ENCODE peak calls at places on chromosomes 3 and 15, in ten cellular contexts. N is H54, P is HepG2, O is thyroid gland, L is tibial nerve, U is IMR-90, B is spleen, I is ovary, H is esophagus squamous epithelium, D is lower leg skin. J is an unnamed sample.
A peak's percentile ranks its signal among the peaks of the same experiment; 100 is the strongest.

GRCh38 chr15:28923726-28924280 is 38.0 kb downstream of the APBA2 start:
- DNase-seq in O (no peak), H (no peak), P (no peak), L (no peak), N (no peak), U (no peak), D (no peak), B (peak; percentile 61), I (no peak), J (no peak)

GRCh38 chr3:58049143-58049785 is 41.0 kb downstream of the FLNB start:
- DNase-seq in N (peak; percentile 55), U (peak; percentile 90), P (peak; percentile 98), L (no peak), H (no peak), O (peak; percentile 87), B (no peak), I (peak; percentile 65), D (peak; percentile 89), J (peak; percentile 84)

GRCh38 chr3:164235239-164235728 is 843.0 kb downstream of the SI start:
- DNase-seq in P (no peak), B (no peak), U (no peak), L (no peak), I (no peak), H (no peak), O (no peak), N (no peak), D (no peak), J (no peak)

GRCh38 chr15:61503383-61503969 is 274.4 kb upstream of the RORA start:
- DNase-seq in P (no peak), L (no peak), B (no peak), N (no peak), I (no peak), H (no peak), O (no peak), D (no peak), U (no peak), J (no peak)

GRCh38 chr15:92166029-92166428 is 227.7 kb upstream of the ST8SIA2 start:
- DNase-seq in U (no peak), I (no peak), O (no peak), H (no peak), D (no peak), N (no peak), P (no peak), B (no peak), L (no peak), J (no peak)

GRCh38 chr3:136343446-136343845 is 93.3 kb downstream of the PCCB start:
- DNase-seq in P (no peak), D (no peak), O (no peak), U (no peak), B (no peak), I (no peak), H (no peak), N (no peak), L (no peak), J (no peak)

GRCh38 chr3:130463221-130463620 is 53.8 kb upstream of the COL6A6 start:
- DNase-seq in P (no peak), N (no peak), H (no peak), U (no peak), I (no peak), L (no peak), D (no peak), O (no peak), B (no peak), J (no peak)

GRCh38 chr3:126267169-126267975 is 87.0 kb upstream of the ALDH1L1 start:
- DNase-seq in B (no peak), O (peak; percentile 84), U (peak; percentile 91), N (peak; percentile 83), L (peak; percentile 75), P (peak; percentile 88), D (peak; percentile 93), I (peak; percentile 77), H (no peak), J (peak; percentile 74)

GRCh38 chr3:106473576-106474506 is 605.0 kb upstream of the CBLB start:
- DNase-seq in I (no peak), L (no peak), O (no peak), D (no peak), U (no peak), H (no peak), P (no peak), B (no peak), N (no peak), J (no peak)

GRCh38 chr3:185820973-185821758 is 3.7 kb downstream of the IGF2BP2 start:
- DNase-seq in N (peak; percentile 61), I (no peak), L (no peak), B (no peak), H (no peak), O (no peak), D (no peak), P (peak; percentile 53), U (peak; percentile 95), J (no peak)

GRCh38 chr15:100880139-100880896 is 687 bp downstream of the ALDH1A3 start:
- DNase-seq in N (no peak), L (no peak), O (no peak), B (no peak), D (no peak), U (no peak), P (no peak), I (no peak), H (no peak), J (no peak)

GRCh38 chr15:100879046-100879445 is 585 bp upstream of the ALDH1A3 start:
- DNase-seq in P (no peak), D (no peak), H (no peak), O (no peak), N (no peak), L (no peak), I (no peak), B (no peak), U (no peak), J (no peak)

GRCh38 chr15:100880897-100881242 is 1.2 kb downstream of the ALDH1A3 start:
- DNase-seq in N (no peak), I (no peak), L (no peak), O (no peak), H (no peak), D (no peak), P (no peak), U (no peak), B (no peak), J (no peak)

GRCh38 chr15:100878601-100879000 is 1.0 kb upstream of the ALDH1A3 start:
- DNase-seq in B (no peak), N (no peak), L (no peak), U (no peak), D (no peak), H (no peak), P (no peak), I (no peak), O (no peak), J (no peak)

DNA sequence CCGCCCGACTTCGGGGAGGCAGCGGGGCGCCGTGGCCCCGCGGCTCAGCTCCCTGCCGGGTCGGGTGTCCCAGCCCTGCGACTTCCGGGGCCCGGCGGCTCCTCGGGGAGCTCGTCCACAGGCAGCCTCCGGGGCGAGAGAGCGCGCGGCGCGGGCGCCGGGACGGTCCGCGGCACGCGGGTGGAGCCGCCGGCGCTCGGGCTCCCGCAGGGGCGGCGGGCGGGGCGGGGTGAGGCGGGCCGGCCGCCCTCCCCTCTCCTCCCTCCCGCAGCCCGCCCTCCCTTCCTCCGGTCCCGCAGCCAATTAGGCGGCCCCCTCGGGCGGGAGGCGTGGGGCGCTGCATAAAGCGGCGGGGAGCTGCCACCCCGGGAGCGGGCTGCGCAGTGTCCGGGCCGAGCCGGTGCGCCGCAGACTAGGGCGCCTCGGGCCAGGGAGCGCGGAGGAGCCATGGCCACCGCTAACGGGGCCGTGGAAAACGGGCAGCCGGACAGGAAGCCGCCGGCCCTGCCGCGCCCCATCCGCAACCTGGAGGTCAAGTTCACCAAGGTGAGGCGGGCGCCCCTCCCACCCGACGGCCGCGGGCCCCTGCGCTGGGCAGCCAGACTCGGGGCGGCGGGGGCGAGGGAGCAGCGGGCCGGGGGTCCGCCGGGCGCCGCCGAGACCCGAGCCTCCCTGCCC is at the start of gene ALDH1A3:
- DNase-seq in U (peak; percentile 16), I (no peak), O (peak; percentile 19), B (no peak), D (no peak), P (no peak), L (no peak), H (no peak), N (peak; percentile 71), J (no peak)
- TF ChIP-seq POLR2A in U (no peak), I (no peak), O (peak; percentile 28), B (no peak), D (no peak), P (no peak), L (peak; percentile 51), H (peak; percentile 15), N (peak; percentile 41), J (peak; percentile 21)

DNA sequence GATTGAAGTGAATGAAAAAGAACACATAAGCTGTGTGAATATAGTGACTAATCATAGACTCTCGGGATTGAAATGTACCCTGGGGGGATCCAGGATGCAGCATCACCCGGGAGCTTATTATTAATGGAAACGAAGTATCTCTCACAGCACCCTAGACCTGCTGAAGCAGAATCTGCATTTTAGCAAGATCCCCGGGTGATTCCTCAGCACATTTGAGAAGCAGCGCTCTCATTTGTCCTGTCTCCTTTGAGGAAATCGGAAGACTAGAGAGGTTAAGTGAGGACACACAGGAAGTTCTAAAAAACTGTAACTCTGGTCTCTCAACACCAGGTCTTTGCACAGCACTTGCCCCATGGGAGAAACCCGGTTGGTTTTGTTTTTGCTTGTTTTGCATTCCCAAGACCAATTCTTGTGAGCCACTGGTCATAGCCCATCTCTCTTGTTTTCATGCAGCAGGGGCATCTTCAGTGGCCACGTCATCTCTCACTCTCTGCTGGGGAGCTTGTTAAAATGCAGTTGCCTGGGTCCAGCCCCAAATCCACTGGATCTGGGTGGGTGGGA is 30.2 kb downstream of the ZNF710 start:
- DNase-seq in U (peak; percentile 11), N (no peak), H (no peak), B (peak; percentile 58), O (no peak), I (no peak), L (no peak), D (peak; percentile 46), P (no peak), J (peak; percentile 46)
- TF ChIP-seq POLR2A in U (no peak), N (no peak), H (no peak), B (no peak), O (no peak), I (no peak), L (no peak), D (no peak), P (no peak), J (no peak)

DNA sequence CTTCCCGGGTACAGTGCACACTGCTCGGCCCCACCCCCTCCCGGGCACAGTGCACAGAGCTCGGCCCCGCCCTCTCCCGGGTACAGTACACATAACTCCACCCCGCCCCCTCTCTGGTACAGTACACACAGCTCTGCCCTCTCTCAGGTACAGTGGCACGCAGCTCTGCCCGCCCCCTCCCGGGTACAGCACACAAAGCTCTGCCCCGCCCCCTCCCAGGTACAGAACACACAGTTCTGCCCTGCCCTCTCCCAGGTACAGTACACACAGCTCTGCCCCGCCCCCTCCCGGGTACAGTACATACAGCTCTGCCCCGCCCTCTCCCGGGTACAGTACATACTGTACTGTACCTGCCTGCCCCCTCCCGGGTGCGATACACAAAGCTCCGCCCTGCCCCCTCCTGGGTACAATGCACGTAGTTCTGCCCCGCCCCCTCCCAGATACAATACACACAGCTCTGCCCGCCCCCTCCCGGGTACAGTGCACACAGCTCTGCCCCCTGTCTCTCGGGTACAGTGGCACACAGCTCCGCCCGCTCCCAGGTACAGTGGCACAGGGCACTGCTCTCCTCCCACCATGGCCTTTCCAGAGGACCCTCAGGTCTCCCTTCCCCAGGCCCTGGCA is 16.4 kb upstream of the PRR20G start:
- DNase-seq in O (no peak), P (peak; percentile 69), B (no peak), D (no peak), U (no peak), N (no peak), I (no peak), H (no peak), L (no peak), J (no peak)
- TF ChIP-seq POLR2A in O (no peak), P (no peak), B (no peak), D (no peak), U (no peak), N (no peak), I (no peak), H (no peak), L (no peak), J (no peak)

GRCh38 chr3:173007079-173007723 is 133.8 kb downstream of the SPATA16 start:
- DNase-seq in U (no peak), B (no peak), L (no peak), O (no peak), P (no peak), D (no peak), H (no peak), N (no peak), I (no peak), J (no peak)
- TF ChIP-seq POLR2A in U (no peak), B (no peak), L (no peak), O (no peak), P (no peak), D (no peak), H (no peak), N (no peak), I (no peak), J (no peak)

J was measured in adrenal gland.